ENCODE peak calls at places on chromosomes 1 and 21, in five cellular contexts. S is NCI-H2227 treated with DMSO at 0.1 percent for 48 hours, X is fibroblast of mammary gland, F is cardiac fibroblast, H is prostate gland. N is an unnamed sample.

GRCh38 chr1:224700915-224701531 is 84.9 kb downstream of the CNIH3 start:
- DNase-seq in S (no peak), X (peak; percentile 42), F (peak; percentile 36), H (no peak), N (peak; percentile 47)

GRCh38 chr1:64471218-64471719 is 1.3 kb downstream of the CACHD1 start:
- DNase-seq in X (peak; percentile 5), H (peak; percentile 25), F (peak; percentile 9), S (no peak), N (peak; percentile 32)

GRCh38 chr1:111719561-111720239 is 19.5 kb downstream of the INKA2 start:
- DNase-seq in H (no peak), X (no peak), S (no peak), F (peak; percentile 68), N (no peak)

GRCh38 chr21:45015469-45015860 is 58.9 kb upstream of the ADARB1 start:
- DNase-seq in F (no peak), S (no peak), H (no peak), X (no peak), N (no peak)

GRCh38 chr1:77282187-77282865 is 507 bp downstream of the AK5 start:
- DNase-seq in F (peak; percentile 49), X (peak; percentile 23), H (no peak), S (peak; percentile 43), N (peak; percentile 52)

GRCh38 chr1:7150951-7151350 is 365.7 kb downstream of the CAMTA1 start:
- DNase-seq in F (no peak), H (no peak), S (no peak), X (no peak), N (no peak)

GRCh38 chr1:203290261-203291089 is 14.8 kb upstream of the BTG2 start:
- DNase-seq in S (peak; percentile 93), X (peak; percentile 56), F (peak; percentile 56), H (peak; percentile 97), N (no peak)

GRCh38 chr1:92043621-92044020 is 13.8 kb downstream of the EPHX4 start:
- DNase-seq in H (no peak), S (no peak), X (no peak), F (no peak), N (no peak)

GRCh38 chr1:19436716-19437476 is 48.4 kb downstream of the CAPZB start:
- DNase-seq in X (peak; percentile 82), F (peak; percentile 83), S (no peak), H (peak; percentile 94), N (no peak)

N was measured in HCEC 1CT.